ENCODE peak calls at places on chromosomes 4 and X, in ten cellular contexts. I is stimulated activated naive CD4-positive, alpha-beta T cell; C is GM03348; Q is GM04504; P is endodermal cell; O is cardiac muscle cell; A is astrocyte; L is HFFc6; S is sigmoid colon; D is stromal cell of bone marrow. M is an unnamed sample.
A peak's percentile ranks its signal among the peaks of the same experiment; 100 is the strongest.

GRCh38 chrX:152845618-152846240 is 14.9 kb downstream of the NSDHL start:
- DNase-seq in I (no peak), C (no peak), Q (no peak), P (no peak), O (peak; percentile 5), A (no peak), L (no peak), S (no peak), D (no peak), M (no peak)

GRCh38 chr4:185115827-185116232 is 27.2 kb upstream of the SLC25A4 start:
- DNase-seq in I (no peak), C (no peak), Q (peak; percentile 10), P (peak; percentile 88), O (peak; percentile 99), A (peak; percentile 81), L (peak; percentile 80), S (no peak), D (no peak), M (peak; percentile 66)

GRCh38 chr4:24180586-24180985 is 290.7 kb upstream of the PPARGC1A start:
- DNase-seq in I (no peak), C (no peak), Q (no peak), P (no peak), O (no peak), A (no peak), L (no peak), S (no peak), D (no peak), M (no peak)

GRCh38 chr4:164595751-164596150 is 158.2 kb upstream of the SMIM31 start:
- DNase-seq in I (no peak), C (no peak), Q (no peak), P (no peak), O (no peak), A (no peak), L (no peak), S (no peak), D (no peak), M (no peak)

GRCh38 chr4:8504279-8505007 is 63.9 kb downstream of the TRMT44 start:
- DNase-seq in I (no peak), C (no peak), Q (no peak), P (no peak), O (no peak), A (no peak), L (no peak), S (peak; percentile 29), D (no peak), M (no peak)

GRCh38 chr4:76377922-76378321 is 43.0 kb downstream of the CCDC158 start:
- DNase-seq in I (no peak), C (peak; percentile 40), Q (no peak), P (peak; percentile 76), O (peak; percentile 74), A (peak; percentile 58), L (no peak), S (no peak), D (peak; percentile 3), M (peak; percentile 61)

GRCh38 chrX:147803948-147804347 is 107.8 kb upstream of the FMR1 start:
- DNase-seq in I (no peak), C (peak; percentile 7), Q (no peak), P (no peak), O (no peak), A (no peak), L (no peak), S (no peak), D (no peak), M (peak; percentile 32)

GRCh38 chr4:108730579-108730978 is 32.3 kb downstream of the ETNPPL start:
- DNase-seq in I (no peak), C (no peak), Q (no peak), P (no peak), O (no peak), A (peak; percentile 13), L (no peak), S (no peak), D (no peak), M (no peak)

GRCh38 chr4:8906668-8906970 is 35.0 kb upstream of the HMX1 start:
- DNase-seq in I (no peak), C (no peak), Q (no peak), P (peak; percentile 32), O (no peak), A (no peak), L (no peak), S (peak; percentile 25), D (no peak), M (no peak)

GRCh38 chr4:148116264-148116663 is 325.9 kb downstream of the NR3C2 start:
- DNase-seq in I (no peak), C (peak; percentile 36), Q (peak; percentile 27), P (no peak), O (peak; percentile 82), A (peak; percentile 64), L (peak; percentile 23), S (no peak), D (peak; percentile 74), M (no peak)

GRCh38 chrX:10177004-10177396 is 20.2 kb downstream of the CLCN4 start:
- DNase-seq in I (no peak), C (no peak), Q (no peak), P (no peak), O (no peak), A (no peak), L (no peak), S (no peak), D (no peak), M (no peak)

GRCh38 chr4:89001647-89002518 is 55.1 kb downstream of the FAM13A start:
- DNase-seq in I (no peak), C (no peak), Q (no peak), P (no peak), O (no peak), A (no peak), L (no peak), S (no peak), D (no peak), M (no peak)

GRCh38 chr4:6288342-6288741 is 18.7 kb downstream of the WFS1 start:
- DNase-seq in I (no peak), C (no peak), Q (no peak), P (no peak), O (no peak), A (no peak), L (no peak), S (no peak), D (no peak), M (no peak)

M was measured in HEK293T.